ENCODE peak calls at places on chromosomes 13 and 19, in four cellular contexts. V, I, D and P are unnamed samples.

GRCh38 chr13:73300718-73301425 is 242.1 kb downstream of the KLF5 start:
- DNase-seq in V (no peak), I (no peak), D (no peak), P (no peak)

GRCh38 chr13:67880916-67881315 is 650.8 kb upstream of the PCDH9 start:
- DNase-seq in V (no peak), I (no peak), D (no peak), P (no peak)

GRCh38 chr13:45219938-45220375 is 19.1 kb upstream of the KCTD4 start:
- DNase-seq in V (no peak), I (peak), D (no peak), P (no peak)

GRCh38 chr19:53394522-53394973 is 401 bp upstream of the ZNF765 start:
- DNase-seq in V (no peak), I (no peak), D (no peak), P (peak)

GRCh38 chr13:25001807-25002206 is 94.1 kb upstream of the PABPC3 start:
- DNase-seq in V (no peak), I (no peak), D (no peak), P (no peak)

GRCh38 chr13:53255795-53256194 is 227.2 kb downstream of the OLFM4 start:
- DNase-seq in V (no peak), I (no peak), D (no peak), P (no peak)

GRCh38 chr13:79723462-79724116 is 242.6 kb downstream of the NDFIP2 start:
- DNase-seq in V (no peak), I (no peak), D (no peak), P (no peak)

GRCh38 chr19:751501-752341 is 809 bp downstream of the MISP start:
- DNase-seq in V (no peak), I (peak), D (no peak), P (peak)

GRCh38 chr19:43372462-43372861 is 19.0 kb downstream of the CD177 start:
- DNase-seq in V (no peak), I (no peak), D (no peak), P (no peak)

GRCh38 chr19:10544242-10544752 is 593 bp downstream of the ATG4D start:
- DNase-seq in V (no peak), I (no peak), D (no peak), P (peak)

GRCh38 chr19:31402931-31403330 is 53.7 kb upstream of the TSHZ3 start:
- DNase-seq in V (no peak), I (no peak), D (no peak), P (no peak)

GRCh38 chr19:19115954-19116353 is 22.3 kb downstream of the TMEM161A start:
- DNase-seq in V (peak), I (peak), D (peak), P (no peak)

GRCh38 chr13:111166882-111167281 is 51.8 kb downstream of the ARHGEF7 start:
- DNase-seq in V (no peak), I (no peak), D (no peak), P (no peak)

GRCh38 chr13:101267656-101268055 is 148.7 kb downstream of the NALCN start:
- DNase-seq in V (no peak), I (no peak), D (no peak), P (no peak)

GRCh38 chr13:31427151-31427867 is 227.5 kb downstream of the B3GLCT start:
- DNase-seq in V (no peak), I (no peak), D (no peak), P (no peak)